ENCODE peak calls at places on chromosomes 3 and 15, in eight cellular contexts. S is pancreas, J is SJSA1, E is breast epithelium, N is brain microvascular endothelial cell, L is A549, I is HCT116, F is MG63. V is an unnamed sample.

GRCh38 chr3:25094932-25095690 is 333.0 kb upstream of the RARB start:
- DNase-seq in E (no peak), F (no peak), L (no peak), S (no peak), J (no peak), I (no peak), N (no peak), V (no peak)

GRCh38 chr15:68550004-68550403 is 28.8 kb upstream of the CORO2B start:
- DNase-seq in F (no peak), J (no peak), I (no peak), E (no peak), S (no peak), L (no peak), N (no peak), V (no peak)

GRCh38 chr3:123331006-123331405 is 117.9 kb downstream of the ADCY5 start:
- DNase-seq in N (no peak), L (no peak), F (no peak), E (no peak), I (no peak), J (no peak), S (peak), V (no peak)

GRCh38 chr15:67460521-67460920 is 60.4 kb upstream of the C15orf61 start:
- DNase-seq in N (no peak), I (no peak), S (no peak), F (no peak), E (no peak), L (no peak), J (no peak), V (no peak)

GRCh38 chr3:152267831-152268500 is 763 bp upstream of the MBNL1 start:
- DNase-seq in E (no peak), N (no peak), I (no peak), L (no peak), J (no peak), F (no peak), S (no peak), V (no peak)

GRCh38 chr3:79378064-79378463 is 389.7 kb downstream of the ROBO1 start:
- DNase-seq in N (no peak), S (no peak), F (no peak), L (no peak), I (no peak), E (no peak), J (no peak), V (no peak)

GRCh38 chr3:16552757-16553156 is 39.3 kb upstream of the RFTN1 start:
- DNase-seq in S (no peak), F (no peak), L (no peak), E (no peak), J (no peak), N (no peak), I (no peak), V (no peak)

GRCh38 chr3:128491900-128492352 is 1.1 kb downstream of the GATA2 start:
- DNase-seq in S (no peak), J (no peak), L (no peak), F (no peak), N (no peak), E (no peak), I (no peak), V (no peak)

GRCh38 chr15:80404719-80405553 is 754 bp downstream of the ARNT2 start:
- DNase-seq in N (no peak), E (no peak), F (peak), J (no peak), L (peak), I (no peak), S (peak), V (peak)

GRCh38 chr3:12886736-12887135 is 45.4 kb upstream of the RPL32 start:
- DNase-seq in S (peak), I (no peak), E (no peak), J (no peak), F (no peak), L (no peak), N (no peak), V (no peak)

GRCh38 chr3:13854492-13854891 is 25.4 kb downstream of the WNT7A start:
- DNase-seq in F (no peak), J (no peak), N (no peak), E (no peak), S (peak), L (no peak), I (no peak), V (no peak)

GRCh38 chr3:50150863-50151686 is 4.0 kb upstream of the SEMA3F start:
- DNase-seq in E (peak), S (no peak), F (no peak), J (no peak), L (no peak), N (no peak), I (no peak), V (no peak)

GRCh38 chr3:172678068-172678467 is 32.8 kb downstream of the NCEH1 start:
- DNase-seq in F (peak), S (no peak), L (no peak), I (no peak), N (no peak), J (no peak), E (no peak), V (peak)

GRCh38 chr3:67706934-67707333 is 52.5 kb upstream of the SUCLG2 start:
- DNase-seq in N (peak), L (no peak), E (no peak), I (no peak), J (no peak), F (no peak), S (no peak), V (no peak)

GRCh38 chr3:194030372-194030771 is 105.6 kb upstream of the HES1 start:
- DNase-seq in I (no peak), L (no peak), N (no peak), S (peak), E (no peak), F (no peak), J (no peak), V (no peak)

GRCh38 chr15:81516461-81516860 is 142.4 kb upstream of the TMC3 start:
- DNase-seq in F (peak), S (no peak), J (no peak), N (peak), E (no peak), L (no peak), I (no peak), V (no peak)

GRCh38 chr15:99580061-99580460 is 14.3 kb downstream of the MEF2A start:
- DNase-seq in E (no peak), L (no peak), N (no peak), J (no peak), I (no peak), F (no peak), S (no peak), V (no peak)

GRCh38 chr15:25237291-25237978 is 201.4 kb downstream of the UBE3A start:
- DNase-seq in J (no peak), L (no peak), I (no peak), E (no peak), N (no peak), F (no peak), S (peak), V (no peak)

GRCh38 chr3:67461667-67462142 is 192.7 kb downstream of the SUCLG2 start:
- DNase-seq in E (no peak), N (peak), I (no peak), J (no peak), S (no peak), F (no peak), L (no peak), V (no peak)

GRCh38 chr3:94462931-94463330 is 400.1 kb downstream of the NSUN3 start:
- DNase-seq in I (no peak), J (no peak), E (no peak), L (no peak), N (no peak), S (no peak), F (no peak), V (no peak)

GRCh38 chr15:30924353-30924752 is 20.6 kb downstream of the FAN1 start:
- DNase-seq in N (peak), L (no peak), S (no peak), F (no peak), E (no peak), J (peak), I (no peak), V (no peak)

GRCh38 chr3:4751057-4752051 is 227.9 kb upstream of the BHLHE40 start:
- DNase-seq in L (peak), N (peak), I (no peak), E (no peak), J (no peak), S (no peak), F (peak), V (no peak)

GRCh38 chr15:79522656-79523055 is 90.5 kb downstream of the MINAR1 start:
- DNase-seq in F (no peak), N (no peak), S (no peak), I (no peak), J (no peak), L (no peak), E (no peak), V (no peak)

GRCh38 chr3:119322523-119323400 is 28.6 kb downstream of the ARHGAP31 start:
- DNase-seq in L (peak), S (peak), E (peak), J (peak), I (peak), N (peak), F (peak), V (peak)

GRCh38 chr3:149646181-149646766 is 11.6 kb downstream of the WWTR1 start:
- DNase-seq in S (no peak), J (no peak), I (peak), L (peak), E (no peak), F (peak), N (peak), V (no peak)

GRCh38 chr15:45116006-45116481 is 1.9 kb downstream of the DUOXA2 start:
- DNase-seq in N (no peak), L (no peak), I (no peak), E (no peak), J (no peak), S (peak), F (no peak), V (no peak)

GRCh38 chr15:45117327-45118130 is 3.4 kb downstream of the DUOXA2 start:
- DNase-seq in L (no peak), S (peak), N (no peak), F (no peak), E (no peak), J (no peak), I (no peak), V (no peak)

GRCh38 chr15:45116482-45117326 is 2.6 kb downstream of the DUOXA2 start:
- DNase-seq in L (no peak), F (no peak), N (no peak), E (no peak), S (peak), J (no peak), I (no peak), V (no peak)

GRCh38 chr15:45118996-45119395 is 4.9 kb downstream of the DUOXA2 start:
- DNase-seq in I (no peak), L (no peak), S (no peak), N (no peak), J (no peak), F (no peak), E (no peak), V (no peak)

GRCh38 chr15:45118131-45118588 is 4.0 kb downstream of the DUOXA2 start:
- DNase-seq in F (peak), L (peak), I (peak), E (peak), J (peak), N (peak), S (peak), V (peak)
- H3K4me3 ChIP-seq in F (no peak), L (no peak), I (no peak), E (peak), J (no peak), N (peak), S (no peak), V (no peak)

GRCh38 chr15:59170998-59171397 is 35.6 kb upstream of the LDHAL6B start:
- DNase-seq in F (no peak), I (no peak), L (no peak), N (no peak), E (no peak), S (no peak), J (no peak), V (no peak)

GRCh38 chr15:59168536-59168935 is 38.1 kb upstream of the LDHAL6B start:
- DNase-seq in L (no peak), S (no peak), F (no peak), N (peak), E (no peak), J (no peak), I (no peak), V (no peak)

GRCh38 chr15:59169337-59169736 is 37.3 kb upstream of the LDHAL6B start:
- DNase-seq in E (no peak), L (no peak), J (no peak), N (peak), I (no peak), F (no peak), S (no peak), V (no peak)

GRCh38 chr15:59172289-59172901 is 34.2 kb upstream of the LDHAL6B start:
- DNase-seq in J (no peak), S (no peak), F (no peak), I (no peak), E (no peak), L (no peak), N (no peak), V (no peak)

DNA sequence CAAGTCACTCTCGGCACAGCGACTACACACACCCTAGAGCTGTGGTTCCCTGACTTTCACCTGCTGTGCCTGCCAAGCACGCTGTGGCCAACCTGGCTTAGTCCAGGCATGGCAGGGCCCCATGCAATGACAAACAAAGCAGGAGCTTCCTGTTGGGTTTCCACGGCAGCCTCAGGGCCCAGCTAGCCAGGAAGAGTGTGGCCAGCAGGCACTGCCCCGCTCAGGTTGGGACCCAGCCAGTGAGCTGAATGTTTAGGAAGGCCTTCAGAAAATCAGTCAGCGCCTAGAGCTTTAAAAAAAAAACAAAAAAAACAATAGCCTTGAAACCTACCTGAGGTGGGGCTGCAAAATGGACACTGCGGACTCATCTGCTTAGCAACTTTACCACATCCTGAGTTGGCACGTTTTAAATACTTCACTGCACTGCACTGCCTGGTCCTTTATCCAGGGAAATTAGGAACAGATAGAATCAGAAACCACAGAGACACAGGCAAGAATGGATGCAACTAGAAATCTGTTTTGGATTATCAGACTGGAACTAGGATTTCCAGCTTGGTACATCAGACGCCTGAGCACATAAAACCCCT is 36.3 kb upstream of the LDHAL6B start:
- DNase-seq in F (peak), L (no peak), S (peak), I (no peak), N (peak), J (no peak), E (peak), V (no peak)
- H3K4me3 ChIP-seq in F (no peak), L (no peak), S (no peak), I (no peak), N (no peak), J (no peak), E (peak), V (no peak)

GRCh38 chr3:65330072-65330471 is 642.3 kb upstream of the ADAMTS9 start:
- DNase-seq in J (no peak), I (no peak), N (no peak), F (no peak), E (no peak), S (no peak), L (no peak), V (no peak)
- H3K4me3 ChIP-seq in J (no peak), I (no peak), N (no peak), F (no peak), E (no peak), S (no peak), L (no peak), V (no peak)

DNA sequence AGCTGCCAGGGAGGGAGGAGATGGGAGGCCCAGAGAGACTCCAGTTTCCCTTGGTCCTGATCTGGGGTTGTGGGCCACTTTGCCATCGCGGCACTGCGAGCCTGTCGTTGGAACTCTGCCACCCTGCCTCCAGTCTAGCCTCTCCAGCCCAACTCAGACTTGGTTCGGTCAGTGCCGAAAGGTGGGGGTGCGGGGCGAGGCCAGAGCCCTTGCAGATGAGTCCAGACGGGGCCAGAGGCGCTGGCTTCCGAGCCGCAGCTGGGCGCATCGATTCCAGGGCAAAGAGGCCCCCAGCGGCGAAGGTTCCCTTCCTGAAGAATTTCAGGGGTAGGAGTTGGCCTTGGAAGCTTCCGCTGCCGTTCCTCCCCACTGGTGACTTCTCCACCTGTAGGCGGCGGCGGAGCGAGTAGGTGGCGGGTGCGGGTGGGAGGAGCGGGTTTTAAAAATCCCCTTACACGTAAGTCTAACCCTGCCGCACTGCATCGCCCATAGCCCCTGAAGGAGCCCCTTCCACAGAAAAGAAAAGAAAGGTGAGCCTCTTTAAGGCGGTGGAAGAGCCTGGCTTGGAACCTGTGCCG is 5.1 kb downstream of the WNT5A start:
- DNase-seq in N (peak), F (no peak), L (no peak), S (peak), I (no peak), J (no peak), E (no peak), V (no peak)
- H3K4me3 ChIP-seq in N (peak), F (no peak), L (no peak), S (no peak), I (no peak), J (no peak), E (peak), V (no peak)

GRCh38 chr3:43999920-44000319 is 241.8 kb upstream of the TOPAZ1 start:
- DNase-seq in E (no peak), J (no peak), N (no peak), F (no peak), L (no peak), I (no peak), S (no peak), V (no peak)
- H3K4me3 ChIP-seq in E (peak), J (no peak), N (peak), F (no peak), L (peak), I (no peak), S (no peak), V (peak)

GRCh38 chr3:39105687-39106063 is 1.8 kb downstream of the GORASP1 start:
- DNase-seq in F (no peak), I (no peak), L (no peak), J (no peak), E (no peak), S (no peak), N (no peak), V (no peak)
- H3K4me3 ChIP-seq in F (no peak), I (no peak), L (no peak), J (no peak), E (peak), S (no peak), N (no peak), V (no peak)

V was measured in HAP-1.